ENCODE peak calls at places on chromosomes 6 and 20, in four cellular contexts. D is foreskin fibroblast, W is Karpas-422, H is uterus. M is an unnamed sample.

GRCh38 chr6:111676383-111676782 is 70.7 kb upstream of the TRAF3IP2 start:
- DNase-seq in W (no peak), H (no peak), D (no peak), M (no peak)

GRCh38 chr20:37161830-37162549 is 17.1 kb upstream of the RPN2 start:
- DNase-seq in D (peak; percentile 9), H (no peak), W (no peak), M (no peak)

GRCh38 chr6:21808045-21808470 is 214.5 kb downstream of the SOX4 start:
- DNase-seq in W (no peak), H (peak; percentile 57), D (peak; percentile 72), M (peak; percentile 80)

GRCh38 chr6:14235653-14236356 is 118.2 kb downstream of the CD83 start:
- DNase-seq in H (no peak), W (no peak), D (no peak), M (no peak)

GRCh38 chr6:151400473-151400872 is 9.1 kb upstream of the ZBTB2 start:
- DNase-seq in H (no peak), W (no peak), D (peak; percentile 46), M (peak; percentile 86)

GRCh38 chr6:37059344-37060194 is 54.1 kb downstream of the FGD2 start:
- DNase-seq in H (peak; percentile 84), D (peak; percentile 97), W (no peak), M (peak; percentile 97)

GRCh38 chr6:16873698-16874097 is 112.4 kb upstream of the ATXN1 start:
- DNase-seq in H (no peak), D (no peak), W (no peak), M (no peak)

GRCh38 chr20:57167971-57168693 is 98.3 kb downstream of the BMP7 start:
- DNase-seq in W (no peak), H (no peak), D (peak; percentile 16), M (no peak)

GRCh38 chr20:41344477-41344876 is 3.9 kb downstream of the LPIN3 start:
- DNase-seq in D (no peak), H (no peak), W (no peak), M (peak; percentile 31)

GRCh38 chr20:38418509-38419204 is 16.5 kb downstream of the SNHG17 start:
- DNase-seq in W (no peak), H (no peak), D (peak; percentile 70), M (peak; percentile 59)

GRCh38 chr20:38579921-38580320 is 1.1 kb upstream of the ADIG start:
- DNase-seq in H (no peak), D (no peak), W (no peak), M (no peak)

GRCh38 chr6:163198396-163198795 is 216.1 kb upstream of the QKI start:
- DNase-seq in D (no peak), H (no peak), W (no peak), M (no peak)

GRCh38 chr6:81838724-81839425 is 86.4 kb upstream of the TENT5A start:
- DNase-seq in W (no peak), H (no peak), D (peak; percentile 20), M (peak; percentile 70)

GRCh38 chr6:111683749-111684267 is 78.1 kb upstream of the TRAF3IP2 start:
- DNase-seq in D (peak; percentile 89), W (no peak), H (peak; percentile 87), M (peak; percentile 77)

GRCh38 chr6:163640641-163641040 is 226.1 kb downstream of the QKI start:
- DNase-seq in D (no peak), H (no peak), W (no peak), M (no peak)

GRCh38 chr6:163828038-163828790 is 413.7 kb downstream of the QKI start:
- DNase-seq in W (no peak), D (no peak), H (no peak), M (no peak)

GRCh38 chr6:144989319-144990099 is 704.4 kb downstream of the UTRN start:
- DNase-seq in H (no peak), D (peak; percentile 19), W (no peak), M (no peak)

GRCh38 chr6:1630212-1630770 is 20.6 kb downstream of the FOXC1 start:
- DNase-seq in H (no peak), W (no peak), D (no peak), M (peak; percentile 46)

GRCh38 chr6:37583261-37583660 is 83.6 kb upstream of the CCDC167 start:
- DNase-seq in H (no peak), W (peak; percentile 50), D (no peak), M (no peak)

GRCh38 chr6:36428911-36429310 is 13.7 kb downstream of the PXT1 start:
- DNase-seq in H (no peak), W (no peak), D (no peak), M (no peak)

GRCh38 chr20:42270539-42270938 is 652.4 kb upstream of the CHD6 start:
- DNase-seq in W (peak; percentile 46), H (no peak), D (no peak), M (no peak)

GRCh38 chr20:62726276-62726675 is 17.6 kb downstream of the NTSR1 start:
- DNase-seq in D (no peak), H (no peak), W (no peak), M (peak; percentile 39)

GRCh38 chr20:5535211-5535756 is 214.9 kb upstream of the SHLD1 start:
- DNase-seq in D (peak; percentile 86), H (no peak), W (no peak), M (peak; percentile 87)

GRCh38 chr6:7311171-7311570 is 1.8 kb downstream of the SSR1 start:
- DNase-seq in D (no peak), H (no peak), W (no peak), M (no peak)

GRCh38 chr6:105799051-105799450 is 287.1 kb upstream of the PRDM1 start:
- DNase-seq in D (peak; percentile 52), W (no peak), H (no peak), M (no peak)

GRCh38 chr6:8435845-8436168 is 462 bp upstream of the SLC35B3 start:
- DNase-seq in H (no peak), W (no peak), D (no peak), M (no peak)

GRCh38 chr6:93423542-93423941 is 4.2 kb upstream of the EPHA7 start:
- DNase-seq in W (peak; percentile 76), H (no peak), D (peak; percentile 17), M (no peak)

GRCh38 chr6:16713597-16713996 is 47.7 kb downstream of the ATXN1 start:
- DNase-seq in H (no peak), D (no peak), W (no peak), M (no peak)

GRCh38 chr6:25883536-25883935 is 9.5 kb upstream of the SLC17A3 start:
- DNase-seq in D (peak; percentile 55), H (no peak), W (no peak), M (no peak)

GRCh38 chr6:25880601-25881000 is 6.6 kb upstream of the SLC17A3 start:
- DNase-seq in H (no peak), D (no peak), W (no peak), M (no peak)

GRCh38 chr6:25878721-25879322 is 4.8 kb upstream of the SLC17A3 start:
- DNase-seq in H (no peak), D (no peak), W (no peak), M (no peak)

GRCh38 chr6:25883991-25884390 is 9.9 kb upstream of the SLC17A3 start:
- DNase-seq in H (no peak), D (peak; percentile 95), W (no peak), M (peak; percentile 50)

DNA sequence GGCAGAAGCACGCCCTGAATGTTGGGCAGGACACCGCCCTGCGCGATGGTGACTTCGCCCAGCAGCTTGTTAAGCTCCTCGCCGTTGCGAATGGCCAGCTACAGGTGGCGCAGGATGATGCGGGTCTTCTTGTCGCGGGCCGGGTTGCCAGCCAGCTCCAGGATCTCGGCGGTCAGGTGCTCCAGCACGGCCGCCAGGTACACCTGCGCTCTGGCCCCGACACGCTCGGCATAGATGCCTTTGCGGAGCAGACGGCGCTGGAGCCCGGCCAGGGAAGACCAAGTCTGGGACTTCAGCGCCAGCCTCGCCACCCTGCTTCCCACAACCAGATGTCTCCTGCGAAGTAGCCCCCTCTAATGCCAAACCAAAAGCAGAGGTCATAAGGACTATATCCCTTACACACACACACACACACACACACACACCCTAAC is 8.0 kb upstream of the SLC17A3 start:
- DNase-seq in W (peak; percentile 42), D (peak; percentile 8), H (no peak), M (peak; percentile 23)
- H3K4me3 ChIP-seq in W (no peak overlapping the region), D (no peak overlapping the region), H (no peak overlapping the region), M (peak overlapping the region; percentile 48)

GRCh38 chr6:43456737-43457126 is 1.4 kb upstream of the DLK2 start:
- DNase-seq in W (no peak), H (no peak), D (no peak), M (no peak)
- H3K4me3 ChIP-seq in W (no peak overlapping the region), H (no peak overlapping the region), D (no peak overlapping the region), M (no peak overlapping the region)

GRCh38 chr6:5850848-5851255 is 155.9 kb downstream of the NRN1 start:
- DNase-seq in H (no peak), D (no peak), W (no peak), M (no peak)
- H3K4me3 ChIP-seq in H (no peak overlapping the region), D (no peak overlapping the region), W (no peak overlapping the region), M (no peak overlapping the region)

DNA sequence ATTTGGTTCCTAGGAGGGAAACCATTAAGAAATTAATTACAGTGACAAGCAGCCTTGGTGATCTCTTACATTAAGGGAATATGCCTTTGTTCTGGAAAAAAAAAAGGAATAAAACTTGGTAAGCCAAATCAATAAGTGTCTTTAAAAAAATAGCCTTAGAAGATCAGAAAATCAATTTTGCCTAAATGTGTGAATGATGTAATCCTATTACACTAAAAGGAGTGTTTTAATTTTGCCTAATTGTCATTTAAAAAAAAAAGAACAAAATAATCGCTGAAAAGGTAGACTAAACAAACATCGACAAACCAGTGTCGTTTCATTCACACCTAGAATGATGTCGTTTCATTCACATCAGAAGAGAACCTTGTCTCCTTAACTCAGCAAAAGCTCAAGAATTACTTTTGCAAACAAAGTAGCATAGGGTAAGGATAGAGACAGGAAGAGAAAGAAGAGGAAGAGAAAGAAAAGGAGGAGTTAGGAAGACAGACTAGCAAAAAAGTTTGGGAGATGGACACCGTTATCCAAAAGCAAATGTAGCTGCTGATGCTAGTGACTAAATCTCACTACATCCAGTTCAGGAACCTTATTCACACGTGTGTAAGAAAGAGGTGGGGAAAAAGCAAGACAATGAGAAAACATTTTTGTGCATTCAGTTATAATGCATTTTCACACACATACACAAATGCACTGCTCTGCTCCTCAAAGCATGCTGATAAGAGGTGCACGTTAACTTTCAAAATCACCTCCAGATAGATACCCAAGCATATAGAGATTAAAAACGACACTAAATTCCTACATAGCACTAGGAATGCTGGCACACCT is 60.6 kb downstream of the HIVEP2 start:
- DNase-seq in W (no peak), D (no peak), H (no peak), M (no peak)
- H3K4me3 ChIP-seq in W (no peak overlapping the region), D (peak overlapping the region; percentile 40), H (peak overlapping the region; percentile 46), M (peak overlapping the region; percentile 66)

DNA sequence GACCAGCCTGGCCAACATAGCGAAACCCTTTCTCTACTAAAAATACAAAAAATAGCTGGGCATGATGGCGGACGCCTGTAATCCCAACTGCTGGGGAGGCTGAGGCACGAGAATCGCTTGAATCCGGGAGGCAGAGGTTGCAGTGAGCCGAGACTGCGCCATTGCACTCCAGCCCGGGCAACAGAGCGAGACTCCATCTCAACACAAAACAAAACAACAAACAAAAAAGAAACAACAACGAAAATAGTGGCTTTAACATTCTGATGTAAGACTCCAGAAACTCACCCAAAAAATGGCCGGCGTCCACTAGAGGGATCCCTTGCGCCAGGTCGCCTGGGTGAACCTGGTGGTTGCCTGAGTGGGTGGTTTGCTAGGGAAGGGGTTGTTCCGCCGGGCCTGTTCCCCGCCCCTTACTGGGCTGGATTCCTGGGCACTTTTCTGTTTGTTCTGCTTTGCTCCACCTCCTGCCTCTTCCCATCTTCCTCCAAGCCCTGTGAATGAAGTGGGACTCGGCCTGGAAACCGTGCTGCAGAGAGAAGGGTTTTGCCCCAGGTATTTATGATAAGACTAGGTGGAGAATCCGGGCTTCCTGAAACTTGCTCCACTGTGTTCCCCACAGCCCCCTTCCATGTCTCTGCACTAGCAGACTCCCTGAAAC is 1.5 kb downstream of the PABPC1L start:
- DNase-seq in D (peak; percentile 66), H (no peak), W (peak; percentile 76), M (no peak)
- H3K4me3 ChIP-seq in D (no peak overlapping the region), H (no peak overlapping the region), W (no peak overlapping the region), M (no peak overlapping the region)